ENCODE peak calls at places on chromosomes 5 and 9, in seven cellular contexts. One of them, this sample, is unnamed.

GRCh38 chr5:87069974-87070608 is 197.6 kb upstream of the RASA1 start:
- DNase-seq in kidney tubule cell: peak
- DNase-seq in mesenteric fat pad: no peak
- DNase-seq in progenitor cell of endocrine pancreas: no peak
- DNase-seq in astrocyte: peak
- DNase-seq in T-helper 1 cell: no peak
- DNase-seq in RPMI8226: peak
- DNase-seq in this sample: no peak

GRCh38 chr5:120330555-120330954 is 133.5 kb upstream of the PRR16 start:
- DNase-seq in astrocyte: no peak
- DNase-seq in mesenteric fat pad: no peak
- DNase-seq in kidney tubule cell: no peak
- DNase-seq in T-helper 1 cell: no peak
- DNase-seq in RPMI8226: no peak
- DNase-seq in progenitor cell of endocrine pancreas: no peak
- DNase-seq in this sample: no peak

GRCh38 chr5:143153332-143154119 is 250.0 kb downstream of the NR3C1 start:
- DNase-seq in T-helper 1 cell: no peak
- DNase-seq in mesenteric fat pad: no peak
- DNase-seq in progenitor cell of endocrine pancreas: no peak
- DNase-seq in RPMI8226: peak
- DNase-seq in astrocyte: peak
- DNase-seq in kidney tubule cell: peak
- DNase-seq in this sample: peak

GRCh38 chr9:71628247-71628646 is 140.1 kb downstream of the CEMIP2 start:
- DNase-seq in progenitor cell of endocrine pancreas: no peak
- DNase-seq in kidney tubule cell: no peak
- DNase-seq in RPMI8226: no peak
- DNase-seq in mesenteric fat pad: no peak
- DNase-seq in astrocyte: no peak
- DNase-seq in T-helper 1 cell: peak
- DNase-seq in this sample: no peak

GRCh38 chr5:112329429-112330090 is 89.5 kb downstream of the EPB41L4A start:
- DNase-seq in progenitor cell of endocrine pancreas: no peak
- DNase-seq in kidney tubule cell: no peak
- DNase-seq in astrocyte: no peak
- DNase-seq in mesenteric fat pad: no peak
- DNase-seq in T-helper 1 cell: peak
- DNase-seq in RPMI8226: no peak
- DNase-seq in this sample: no peak

GRCh38 chr5:144634138-144634537 is 463.5 kb downstream of the KCTD16 start:
- DNase-seq in T-helper 1 cell: no peak
- DNase-seq in kidney tubule cell: no peak
- DNase-seq in progenitor cell of endocrine pancreas: no peak
- DNase-seq in RPMI8226: no peak
- DNase-seq in mesenteric fat pad: no peak
- DNase-seq in astrocyte: no peak
- DNase-seq in this sample: no peak

GRCh38 chr9:121317737-121318630 is 50.0 kb downstream of the GSN start:
- DNase-seq in astrocyte: no peak
- DNase-seq in T-helper 1 cell: no peak
- DNase-seq in mesenteric fat pad: peak
- DNase-seq in RPMI8226: no peak
- DNase-seq in progenitor cell of endocrine pancreas: no peak
- DNase-seq in kidney tubule cell: no peak
- DNase-seq in this sample: peak

GRCh38 chr5:143229896-143230675 is 173.4 kb downstream of the NR3C1 start:
- DNase-seq in RPMI8226: peak
- DNase-seq in astrocyte: no peak
- DNase-seq in T-helper 1 cell: peak
- DNase-seq in mesenteric fat pad: no peak
- DNase-seq in kidney tubule cell: peak
- DNase-seq in progenitor cell of endocrine pancreas: no peak
- DNase-seq in this sample: no peak

GRCh38 chr9:37040508-37041127 is 6.5 kb upstream of the PAX5 start:
- DNase-seq in kidney tubule cell: no peak
- DNase-seq in RPMI8226: no peak
- DNase-seq in astrocyte: no peak
- DNase-seq in progenitor cell of endocrine pancreas: no peak
- DNase-seq in T-helper 1 cell: no peak
- DNase-seq in mesenteric fat pad: no peak
- DNase-seq in this sample: no peak

GRCh38 chr9:74556685-74557084 is 59.5 kb downstream of the RORB start:
- DNase-seq in astrocyte: peak
- DNase-seq in progenitor cell of endocrine pancreas: no peak
- DNase-seq in T-helper 1 cell: peak
- DNase-seq in RPMI8226: no peak
- DNase-seq in mesenteric fat pad: no peak
- DNase-seq in kidney tubule cell: no peak
- DNase-seq in this sample: no peak

GRCh38 chr5:146395233-146395632 is 51.9 kb upstream of the TCERG1 start:
- DNase-seq in progenitor cell of endocrine pancreas: no peak
- DNase-seq in kidney tubule cell: no peak
- DNase-seq in RPMI8226: no peak
- DNase-seq in astrocyte: no peak
- DNase-seq in mesenteric fat pad: no peak
- DNase-seq in T-helper 1 cell: no peak
- DNase-seq in this sample: no peak

GRCh38 chr9:2157277-2158105 is 142.3 kb downstream of the SMARCA2 start:
- DNase-seq in astrocyte: peak
- DNase-seq in RPMI8226: peak
- DNase-seq in mesenteric fat pad: no peak
- DNase-seq in progenitor cell of endocrine pancreas: no peak
- DNase-seq in T-helper 1 cell: peak
- DNase-seq in kidney tubule cell: peak
- DNase-seq in this sample: peak

This sample was measured in sciatic nerve.